ENCODE peak calls at places on chromosome 3, in eight cellular contexts. One of them, this sample, is unnamed.

GRCh38 chr3:66396888-66397287 is 103.9 kb downstream of the LRIG1 start:
- DNase-seq in GM23338: no peak
- DNase-seq in endodermal cell: peak
- DNase-seq in pancreas: no peak
- DNase-seq in GM13976: no peak
- DNase-seq in LNCaP clone FGC: no peak
- DNase-seq in GM06990: no peak
- DNase-seq in RWPE1: no peak
- DNase-seq in this sample: no peak

GRCh38 chr3:40793739-40794138 is 269.0 kb downstream of the ZNF621 start:
- DNase-seq in endodermal cell: no peak
- DNase-seq in GM23338: no peak
- DNase-seq in GM13976: no peak
- DNase-seq in pancreas: no peak
- DNase-seq in LNCaP clone FGC: no peak
- DNase-seq in RWPE1: no peak
- DNase-seq in GM06990: no peak
- DNase-seq in this sample: no peak

GRCh38 chr3:100603449-100603848 is 6.0 kb upstream of the ADGRG7 start:
- DNase-seq in endodermal cell: peak
- DNase-seq in pancreas: no peak
- DNase-seq in GM06990: no peak
- DNase-seq in LNCaP clone FGC: no peak
- DNase-seq in GM13976: peak
- DNase-seq in GM23338: peak
- DNase-seq in RWPE1: peak
- DNase-seq in this sample: peak

GRCh38 chr3:75332784-75333183 is 331.3 kb upstream of the FRG2C start:
- DNase-seq in pancreas: no peak
- DNase-seq in GM06990: no peak
- DNase-seq in GM23338: no peak
- DNase-seq in GM13976: no peak
- DNase-seq in endodermal cell: no peak
- DNase-seq in RWPE1: no peak
- DNase-seq in LNCaP clone FGC: no peak
- DNase-seq in this sample: no peak

GRCh38 chr3:12132881-12133280 is 25.8 kb downstream of the TIMP4 start:
- DNase-seq in pancreas: no peak
- DNase-seq in RWPE1: no peak
- DNase-seq in LNCaP clone FGC: no peak
- DNase-seq in GM23338: no peak
- DNase-seq in GM13976: no peak
- DNase-seq in GM06990: no peak
- DNase-seq in endodermal cell: no peak
- DNase-seq in this sample: no peak

GRCh38 chr3:46904303-46905190 is 27.0 kb downstream of the PTH1R start:
- DNase-seq in pancreas: no peak
- DNase-seq in GM06990: no peak
- DNase-seq in endodermal cell: no peak
- DNase-seq in LNCaP clone FGC: no peak
- DNase-seq in RWPE1: no peak
- DNase-seq in GM23338: no peak
- DNase-seq in GM13976: no peak
- DNase-seq in this sample: no peak

GRCh38 chr3:53807117-53807521 is 39.1 kb downstream of the CHDH start:
- DNase-seq in GM23338: no peak
- DNase-seq in RWPE1: no peak
- DNase-seq in GM06990: no peak
- DNase-seq in LNCaP clone FGC: no peak
- DNase-seq in GM13976: no peak
- DNase-seq in pancreas: no peak
- DNase-seq in endodermal cell: peak
- DNase-seq in this sample: no peak

GRCh38 chr3:170640737-170641171 is 54.9 kb upstream of the SLC7A14 start:
- DNase-seq in LNCaP clone FGC: no peak
- DNase-seq in pancreas: no peak
- DNase-seq in GM13976: no peak
- DNase-seq in RWPE1: no peak
- DNase-seq in GM23338: no peak
- DNase-seq in endodermal cell: no peak
- DNase-seq in GM06990: no peak
- DNase-seq in this sample: no peak

GRCh38 chr3:20079621-20080020 is 39.4 kb downstream of the KAT2B start:
- DNase-seq in GM06990: no peak
- DNase-seq in pancreas: no peak
- DNase-seq in LNCaP clone FGC: no peak
- DNase-seq in endodermal cell: no peak
- DNase-seq in GM23338: no peak
- DNase-seq in RWPE1: no peak
- DNase-seq in GM13976: no peak
- DNase-seq in this sample: no peak

GRCh38 chr3:100600181-100601042 is 9.0 kb upstream of the ADGRG7 start:
- DNase-seq in pancreas: no peak
- DNase-seq in endodermal cell: no peak
- DNase-seq in GM06990: no peak
- DNase-seq in GM23338: no peak
- DNase-seq in GM13976: no peak
- DNase-seq in RWPE1: peak
- DNase-seq in LNCaP clone FGC: no peak
- DNase-seq in this sample: no peak

GRCh38 chr3:187744169-187745151 is 808 bp downstream of the BCL6 start:
- DNase-seq in RWPE1: peak
- DNase-seq in LNCaP clone FGC: no peak
- DNase-seq in pancreas: peak
- DNase-seq in GM06990: no peak
- DNase-seq in GM13976: no peak
- DNase-seq in GM23338: peak
- DNase-seq in endodermal cell: peak
- DNase-seq in this sample: no peak

GRCh38 chr3:126113733-126114132 is 29.8 kb upstream of the SLC41A3 start:
- DNase-seq in LNCaP clone FGC: no peak
- DNase-seq in GM23338: peak
- DNase-seq in endodermal cell: peak
- DNase-seq in GM13976: no peak
- DNase-seq in GM06990: no peak
- DNase-seq in pancreas: no peak
- DNase-seq in RWPE1: no peak
- DNase-seq in this sample: no peak

GRCh38 chr3:189143321-189143720 is 28.4 kb upstream of the TPRG1 start:
- DNase-seq in GM13976: no peak
- DNase-seq in RWPE1: no peak
- DNase-seq in GM06990: no peak
- DNase-seq in GM23338: no peak
- DNase-seq in pancreas: no peak
- DNase-seq in LNCaP clone FGC: no peak
- DNase-seq in endodermal cell: no peak
- DNase-seq in this sample: no peak

GRCh38 chr3:189146842-189147241 is 24.9 kb upstream of the TPRG1 start:
- DNase-seq in LNCaP clone FGC: no peak
- DNase-seq in pancreas: no peak
- DNase-seq in endodermal cell: no peak
- DNase-seq in GM13976: no peak
- DNase-seq in GM06990: no peak
- DNase-seq in GM23338: no peak
- DNase-seq in RWPE1: no peak
- DNase-seq in this sample: no peak

GRCh38 chr3:189142527-189142926 is 29.2 kb upstream of the TPRG1 start:
- DNase-seq in pancreas: no peak
- DNase-seq in GM23338: no peak
- DNase-seq in RWPE1: no peak
- DNase-seq in LNCaP clone FGC: no peak
- DNase-seq in GM06990: no peak
- DNase-seq in GM13976: no peak
- DNase-seq in endodermal cell: no peak
- DNase-seq in this sample: no peak

GRCh38 chr3:189148090-189148507 is 23.7 kb upstream of the TPRG1 start:
- DNase-seq in LNCaP clone FGC: peak
- DNase-seq in RWPE1: peak
- DNase-seq in pancreas: peak
- DNase-seq in GM13976: peak
- DNase-seq in GM06990: no peak
- DNase-seq in GM23338: peak
- DNase-seq in endodermal cell: peak
- DNase-seq in this sample: peak

GRCh38 chr3:189144645-189145044 is 27.1 kb upstream of the TPRG1 start:
- DNase-seq in GM23338: no peak
- DNase-seq in LNCaP clone FGC: peak
- DNase-seq in pancreas: no peak
- DNase-seq in endodermal cell: no peak
- DNase-seq in RWPE1: peak
- DNase-seq in GM13976: no peak
- DNase-seq in GM06990: no peak
- DNase-seq in this sample: no peak
- TF ChIP-seq CTCF in GM23338: peak
- TF ChIP-seq CTCF in LNCaP clone FGC: peak
- TF ChIP-seq CTCF in pancreas: no peak
- TF ChIP-seq CTCF in endodermal cell: no peak
- TF ChIP-seq CTCF in RWPE1: peak
- TF ChIP-seq CTCF in GM13976: no peak
- TF ChIP-seq CTCF in GM06990: no peak
- TF ChIP-seq CTCF in this sample: no peak

DNA sequence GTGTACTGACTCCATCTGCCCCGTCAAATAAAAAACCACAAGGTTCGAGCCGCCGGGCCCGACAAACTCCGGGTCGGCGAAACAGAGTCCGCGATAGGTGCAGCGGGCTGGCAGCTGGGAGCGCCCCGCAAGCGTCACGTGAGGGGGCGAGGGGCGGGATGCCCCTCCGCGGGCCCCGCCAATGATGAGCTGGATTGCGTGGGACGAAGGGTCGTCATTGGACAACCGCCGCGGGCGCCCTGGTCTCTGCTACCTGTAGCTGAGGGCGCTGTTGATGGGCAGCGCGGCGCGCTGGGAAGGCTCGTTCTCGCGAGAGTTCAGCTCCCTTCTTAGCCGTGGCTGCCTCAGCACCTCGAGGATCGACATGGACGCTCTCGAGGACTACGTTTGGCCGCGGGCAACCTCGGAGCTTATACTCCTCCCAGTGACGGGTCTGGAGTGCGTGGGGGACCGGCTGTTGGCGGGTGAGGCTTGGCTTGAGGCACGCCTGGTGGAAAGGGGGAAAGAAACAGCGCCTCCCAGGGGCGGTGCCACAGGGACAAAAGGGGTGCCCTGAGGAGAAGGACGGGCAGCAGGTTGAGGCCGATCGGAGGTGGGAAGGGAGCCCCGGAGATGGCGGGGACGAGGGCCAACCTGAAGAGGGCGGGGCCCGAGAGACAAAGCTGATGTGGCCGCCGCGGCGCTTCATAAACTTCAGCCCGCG is at the start of gene WDR6:
- DNase-seq in pancreas: peak
- DNase-seq in GM06990: peak
- DNase-seq in LNCaP clone FGC: peak
- DNase-seq in GM13976: peak
- DNase-seq in endodermal cell: peak
- DNase-seq in GM23338: peak
- DNase-seq in RWPE1: peak
- DNase-seq in this sample: peak
- TF ChIP-seq CTCF in pancreas: no peak
- TF ChIP-seq CTCF in GM06990: peak
- TF ChIP-seq CTCF in LNCaP clone FGC: peak
- TF ChIP-seq CTCF in GM13976: peak
- TF ChIP-seq CTCF in endodermal cell: peak
- TF ChIP-seq CTCF in GM23338: peak
- TF ChIP-seq CTCF in RWPE1: peak
- TF ChIP-seq CTCF in this sample: peak

GRCh38 chr3:194686414-194686815 is 732 bp downstream of the FAM43A start:
- DNase-seq in LNCaP clone FGC: no peak
- DNase-seq in GM13976: no peak
- DNase-seq in endodermal cell: no peak
- DNase-seq in GM06990: no peak
- DNase-seq in pancreas: no peak
- DNase-seq in GM23338: peak
- DNase-seq in RWPE1: no peak
- DNase-seq in this sample: no peak

GRCh38 chr3:194686816-194687637 is 1.3 kb downstream of the FAM43A start:
- DNase-seq in GM06990: peak
- DNase-seq in RWPE1: no peak
- DNase-seq in LNCaP clone FGC: no peak
- DNase-seq in GM23338: peak
- DNase-seq in pancreas: no peak
- DNase-seq in endodermal cell: peak
- DNase-seq in GM13976: peak
- DNase-seq in this sample: peak

GRCh38 chr3:194687638-194688206 is 2.0 kb downstream of the FAM43A start:
- DNase-seq in GM23338: peak
- DNase-seq in endodermal cell: peak
- DNase-seq in pancreas: no peak
- DNase-seq in GM13976: peak
- DNase-seq in GM06990: peak
- DNase-seq in RWPE1: no peak
- DNase-seq in LNCaP clone FGC: no peak
- DNase-seq in this sample: peak

GRCh38 chr3:194685050-194685722 is 497 bp upstream of the FAM43A start:
- DNase-seq in GM23338: no peak
- DNase-seq in LNCaP clone FGC: no peak
- DNase-seq in RWPE1: no peak
- DNase-seq in GM13976: no peak
- DNase-seq in endodermal cell: no peak
- DNase-seq in pancreas: no peak
- DNase-seq in GM06990: no peak
- DNase-seq in this sample: no peak

DNA sequence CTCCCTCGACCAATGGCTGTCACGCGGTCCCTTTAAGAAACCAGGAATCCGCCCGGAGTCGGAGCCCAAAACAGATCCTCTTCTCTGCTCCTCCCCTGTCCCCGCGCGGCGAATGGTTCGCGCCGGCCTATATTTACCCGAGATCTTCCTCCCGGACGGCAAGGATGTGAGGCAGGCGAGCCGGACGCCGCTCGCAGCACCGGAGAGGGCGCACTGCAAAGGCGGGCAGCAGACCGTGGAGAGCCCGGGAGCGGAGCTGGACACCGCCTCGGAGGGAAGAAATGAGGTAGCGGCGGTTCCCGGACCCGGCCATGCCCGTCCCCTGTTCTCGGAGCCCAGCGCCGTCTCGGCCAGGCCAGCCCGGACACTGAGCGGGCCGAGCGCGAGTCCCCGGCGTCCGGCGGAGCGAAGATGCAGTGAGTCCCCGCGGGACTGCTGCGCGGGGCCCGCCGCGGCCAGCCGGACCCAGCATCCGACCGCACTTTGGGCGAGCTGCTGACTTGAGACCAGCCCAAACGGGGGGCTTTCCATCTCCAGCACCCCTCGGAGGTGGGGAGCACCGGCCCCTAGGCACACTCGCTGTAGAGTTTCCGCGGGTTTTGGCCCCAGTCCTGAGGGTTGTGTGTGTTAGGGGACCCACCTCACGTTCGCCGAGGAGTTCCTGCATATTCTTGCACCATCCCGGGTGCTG is at the start of gene FAM43A:
- DNase-seq in endodermal cell: peak
- DNase-seq in LNCaP clone FGC: peak
- DNase-seq in GM06990: peak
- DNase-seq in pancreas: peak
- DNase-seq in RWPE1: peak
- DNase-seq in GM13976: peak
- DNase-seq in GM23338: peak
- DNase-seq in this sample: peak
- TF ChIP-seq CTCF in endodermal cell: peak
- TF ChIP-seq CTCF in LNCaP clone FGC: peak
- TF ChIP-seq CTCF in GM06990: peak
- TF ChIP-seq CTCF in pancreas: no peak
- TF ChIP-seq CTCF in RWPE1: no peak
- TF ChIP-seq CTCF in GM13976: peak
- TF ChIP-seq CTCF in GM23338: peak
- TF ChIP-seq CTCF in this sample: no peak

GRCh38 chr3:139288266-139288821 is 55.5 kb upstream of the MRPS22 start:
- DNase-seq in LNCaP clone FGC: no peak
- DNase-seq in pancreas: peak
- DNase-seq in GM06990: no peak
- DNase-seq in endodermal cell: no peak
- DNase-seq in GM13976: no peak
- DNase-seq in RWPE1: no peak
- DNase-seq in GM23338: no peak
- DNase-seq in this sample: no peak
- TF ChIP-seq CTCF in LNCaP clone FGC: no peak
- TF ChIP-seq CTCF in pancreas: no peak
- TF ChIP-seq CTCF in GM06990: no peak
- TF ChIP-seq CTCF in endodermal cell: no peak
- TF ChIP-seq CTCF in GM13976: no peak
- TF ChIP-seq CTCF in RWPE1: no peak
- TF ChIP-seq CTCF in GM23338: no peak
- TF ChIP-seq CTCF in this sample: no peak

This sample was measured in GM20000.